ENCODE peak calls at places on chromosomes 1 and 21, in four cellular contexts. Z is WERI-Rb-1, G is A549, A is neural crest cell. N is an unnamed sample.

GRCh38 chr1:221069178-221069903 is 190.1 kb downstream of the HLX start:
- DNase-seq in Z (no peak), G (no peak), A (no peak), N (peak)

GRCh38 chr21:31426235-31426797 is 82.3 kb upstream of the TIAM1 start:
- DNase-seq in Z (no peak), G (no peak), A (no peak), N (no peak)

GRCh38 chr1:235648954-235649721 is 446 bp downstream of the GNG4 start:
- DNase-seq in Z (peak), G (no peak), A (peak), N (no peak)

GRCh38 chr1:206776239-206776638 is 3.9 kb upstream of the IL10 start:
- DNase-seq in Z (no peak), G (no peak), A (no peak), N (no peak)

GRCh38 chr1:183391863-183392262 is 26.3 kb downstream of the NMNAT2 start:
- DNase-seq in Z (no peak), G (no peak), A (no peak), N (no peak)

GRCh38 chr21:33059319-33059894 is 10.5 kb upstream of the OLIG1 start:
- DNase-seq in Z (no peak), G (no peak), A (no peak), N (no peak)

GRCh38 chr1:48405940-48406339 is 66.1 kb downstream of the SPATA6 start:
- DNase-seq in Z (no peak), G (no peak), A (no peak), N (no peak)

GRCh38 chr1:169618367-169618766 is 11.6 kb downstream of the SELP start:
- DNase-seq in Z (no peak), G (no peak), A (no peak), N (no peak)

DNA sequence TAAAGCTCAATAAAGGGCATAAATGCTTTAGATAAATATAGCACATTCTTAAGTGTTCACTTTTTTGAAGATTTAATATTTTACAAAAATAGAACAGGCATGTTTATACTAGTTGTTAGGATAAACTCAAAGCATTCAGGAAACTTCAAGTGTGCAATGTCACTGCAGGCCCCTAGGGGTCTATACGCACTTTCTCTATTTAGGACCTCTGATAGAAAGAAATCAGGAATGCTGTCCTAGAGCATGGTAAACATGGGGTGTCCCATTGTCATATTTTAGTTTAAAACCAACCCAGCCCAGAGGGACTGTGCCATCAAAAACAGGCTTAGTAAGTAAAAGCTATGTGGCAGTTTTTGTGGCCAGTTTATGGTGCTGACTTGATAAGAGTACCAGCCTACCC is 102.2 kb downstream of the BARHL2 start:
- DNase-seq in Z (no peak), G (no peak), A (no peak), N (no peak)
- TF ChIP-seq CTCF in Z (peak), G (no peak), A (peak), N (peak)

GRCh38 chr1:23556661-23557470 is 2.4 kb downstream of the ID3 start:
- DNase-seq in Z (no peak), G (peak), A (no peak), N (no peak)

GRCh38 chr1:23557471-23558124 is 1.7 kb downstream of the ID3 start:
- DNase-seq in Z (no peak), G (no peak), A (no peak), N (no peak)

GRCh38 chr1:23558872-23559135 is 497 bp downstream of the ID3 start:
- DNase-seq in Z (no peak), G (no peak), A (no peak), N (no peak)

GRCh38 chr1:23559136-23559984 is at the start of gene ID3:
- DNase-seq in Z (peak), G (peak), A (peak), N (peak)

GRCh38 chr1:23558140-23558871 is 995 bp downstream of the ID3 start:
- DNase-seq in Z (peak), G (no peak), A (no peak), N (no peak)
- TF ChIP-seq CTCF in Z (no peak), G (no peak), A (no peak), N (no peak)

DNA sequence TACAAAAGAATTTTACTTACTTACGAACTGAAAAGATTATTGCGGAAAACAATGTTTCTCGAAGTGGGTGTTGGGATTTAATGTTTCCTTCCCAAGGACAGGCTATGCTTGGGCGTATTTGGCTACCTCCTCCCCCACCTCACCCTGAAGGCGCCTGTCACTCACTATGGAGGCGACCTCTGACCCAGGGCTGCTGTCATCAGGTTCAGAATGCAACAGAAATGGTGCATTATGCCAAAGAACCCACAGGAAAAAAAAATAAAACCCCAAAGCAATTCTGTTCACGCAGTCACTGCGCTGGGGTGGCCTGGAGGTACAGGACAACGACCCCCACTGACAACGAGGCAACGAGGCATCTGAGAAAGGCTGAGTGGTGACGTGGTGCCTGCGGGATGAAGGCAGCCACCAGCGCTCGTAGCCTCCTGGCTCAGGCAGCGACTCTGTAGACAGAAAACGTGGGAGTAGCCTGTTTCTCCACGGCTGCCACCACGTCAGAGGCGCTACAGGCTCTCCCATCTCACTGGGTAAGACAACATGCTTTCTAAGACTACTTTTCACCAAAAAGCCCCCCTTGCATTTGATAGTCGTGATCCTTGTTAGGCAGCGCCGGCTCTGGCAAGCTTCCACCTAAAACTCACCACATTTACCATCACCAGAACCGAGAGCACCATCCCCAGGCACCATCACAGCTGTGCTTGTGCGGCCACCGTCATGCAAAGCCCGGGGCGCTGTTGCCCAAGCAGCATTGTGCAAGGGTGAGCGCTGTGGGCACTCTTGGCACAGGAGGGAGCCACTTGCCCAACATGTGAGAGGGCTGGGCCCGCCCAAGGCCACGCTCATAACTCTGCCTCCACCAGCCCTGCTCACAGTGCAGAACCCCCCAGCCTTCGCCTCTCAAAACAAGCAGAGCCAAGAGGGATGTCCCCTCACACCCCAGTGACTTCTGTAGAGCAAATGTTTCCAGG is 14.3 kb downstream of the NADK start:
- DNase-seq in Z (no peak), G (no peak), A (no peak), N (no peak)
- TF ChIP-seq CTCF in Z (no peak), G (peak), A (no peak), N (no peak)

DNA sequence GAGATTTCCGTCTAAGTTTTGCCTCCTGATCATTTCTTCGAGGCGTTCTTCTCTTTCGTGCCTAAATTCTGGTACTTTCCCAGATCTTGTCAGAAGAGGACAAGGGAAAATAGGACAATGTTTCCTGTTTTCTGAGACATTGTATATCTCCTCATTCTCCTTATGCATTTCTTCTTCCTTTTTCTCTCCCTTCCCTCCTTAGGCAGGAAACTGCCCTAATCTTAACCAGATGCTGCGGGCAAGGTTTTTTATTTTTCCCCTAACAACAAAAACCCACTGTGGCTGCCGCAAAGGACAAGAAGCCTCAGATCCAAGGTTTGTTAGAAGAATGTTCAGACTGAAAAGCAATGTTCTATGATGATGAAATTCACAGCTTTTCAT is 813 bp downstream of the CTSK start:
- DNase-seq in Z (no peak), G (no peak), A (no peak), N (no peak)
- TF ChIP-seq CTCF in Z (no peak), G (no peak), A (no peak), N (no peak)

GRCh38 chr1:240947438-240948224 is 335.7 kb upstream of the GREM2 start:
- DNase-seq in Z (no peak), G (no peak), A (no peak), N (no peak)

GRCh38 chr1:240942901-240943300 is 330.9 kb upstream of the GREM2 start:
- DNase-seq in Z (no peak), G (no peak), A (no peak), N (no peak)

GRCh38 chr1:240941706-240942370 is 329.9 kb upstream of the GREM2 start:
- DNase-seq in Z (peak), G (no peak), A (no peak), N (no peak)

GRCh38 chr1:240946926-240947325 is 335.0 kb upstream of the GREM2 start:
- DNase-seq in Z (peak), G (peak), A (peak), N (no peak)
- TF ChIP-seq CTCF in Z (peak), G (peak), A (peak), N (peak)

DNA sequence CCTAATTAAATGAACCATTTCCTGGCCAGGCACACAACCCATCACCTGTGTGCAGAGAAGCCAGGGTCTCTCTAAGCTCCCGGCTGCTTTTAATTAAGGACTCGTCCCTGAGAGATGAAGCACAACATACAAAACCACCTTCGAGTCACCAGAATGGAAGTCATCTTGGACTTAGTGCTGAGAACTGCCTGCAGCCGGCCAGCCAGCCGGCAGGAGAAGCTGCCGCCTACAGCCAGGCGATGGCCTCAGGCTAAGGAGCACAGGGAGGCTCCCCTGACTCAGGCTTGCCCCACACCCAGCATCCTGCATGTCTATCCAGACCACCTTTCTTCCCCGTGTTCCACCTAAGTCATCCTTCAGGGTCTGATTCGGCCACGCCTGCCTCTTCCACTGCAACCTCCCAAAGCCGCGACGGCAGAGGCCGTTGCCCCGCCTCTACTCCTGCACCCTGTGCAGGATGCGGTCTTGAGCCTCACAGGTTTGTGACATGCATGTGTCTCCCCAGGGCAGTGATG is 83.6 kb downstream of the SLC66A1 start:
- DNase-seq in Z (no peak), G (no peak), A (no peak), N (no peak)
- TF ChIP-seq CTCF in Z (no peak), G (no peak), A (no peak), N (no peak)

GRCh38 chr1:241736387-241736786 is 84.3 kb downstream of the WDR64 start:
- DNase-seq in Z (no peak), G (no peak), A (no peak), N (no peak)
- TF ChIP-seq CTCF in Z (no peak), G (no peak), A (no peak), N (no peak)

GRCh38 chr1:243595527-243596206 is 254.4 kb downstream of the AKT3 start:
- DNase-seq in Z (no peak), G (no peak), A (no peak), N (no peak)

GRCh38 chr1:243596441-243597183 is 253.4 kb downstream of the AKT3 start:
- DNase-seq in Z (no peak), G (no peak), A (no peak), N (peak)

GRCh38 chr1:243594455-243594854 is 255.6 kb downstream of the AKT3 start:
- DNase-seq in Z (no peak), G (no peak), A (no peak), N (no peak)

GRCh38 chr1:243598433-243598832 is 251.6 kb downstream of the AKT3 start:
- DNase-seq in Z (no peak), G (no peak), A (no peak), N (peak)

DNA sequence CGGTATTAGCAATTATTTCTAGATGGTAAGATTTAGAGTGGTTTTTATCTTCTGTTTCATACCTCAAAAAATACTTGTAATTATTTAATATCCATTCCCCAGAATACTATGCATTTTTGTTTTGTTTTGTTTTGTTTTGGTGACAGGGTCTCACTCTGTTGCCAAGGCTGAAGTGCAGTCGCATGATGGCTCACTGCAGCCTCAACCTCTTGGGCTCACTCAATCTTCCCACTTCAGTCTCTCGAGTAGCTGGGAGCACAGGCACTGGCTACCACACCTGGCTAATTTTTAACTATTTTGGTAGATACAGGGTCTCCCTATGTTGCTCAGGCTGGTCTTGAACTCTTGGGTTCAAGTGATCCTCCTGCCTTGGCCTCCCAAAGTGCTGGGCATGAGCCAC is 252.7 kb downstream of the AKT3 start:
- DNase-seq in Z (no peak), G (no peak), A (no peak), N (no peak)
- TF ChIP-seq CTCF in Z (no peak), G (no peak), A (no peak), N (no peak)

N was measured in GM12864.